ENCODE peak calls at places on chromosomes 2 and 18, in six cellular contexts. One of them, this sample, is unnamed.

GRCh38 chr2:122491011-122491410 is 735.6 kb downstream of the TSN start:
- DNase-seq in IMR-90: no peak
- DNase-seq in C1 segment of cervical spinal cord: no peak
- DNase-seq in frontal cortex: no peak
- DNase-seq in EL: no peak
- DNase-seq in effector CD4-positive, alpha-beta T cell: no peak
- DNase-seq in this sample: no peak

GRCh38 chr2:241584446-241584845 is 25.9 kb downstream of the BOK start:
- DNase-seq in IMR-90: peak
- DNase-seq in C1 segment of cervical spinal cord: no peak
- DNase-seq in frontal cortex: no peak
- DNase-seq in EL: peak
- DNase-seq in effector CD4-positive, alpha-beta T cell: no peak
- DNase-seq in this sample: peak

GRCh38 chr2:170991398-170992185 is 62.5 kb downstream of the GORASP2 start:
- DNase-seq in IMR-90: no peak
- DNase-seq in C1 segment of cervical spinal cord: no peak
- DNase-seq in frontal cortex: no peak
- DNase-seq in EL: no peak
- DNase-seq in effector CD4-positive, alpha-beta T cell: no peak
- DNase-seq in this sample: no peak

GRCh38 chr2:217643814-217644301 is 358.9 kb downstream of the TNS1 start:
- DNase-seq in IMR-90: no peak
- DNase-seq in C1 segment of cervical spinal cord: no peak
- DNase-seq in frontal cortex: no peak
- DNase-seq in EL: no peak
- DNase-seq in effector CD4-positive, alpha-beta T cell: no peak
- DNase-seq in this sample: no peak

GRCh38 chr18:78855188-78855587 is 124.4 kb upstream of the SALL3 start:
- DNase-seq in IMR-90: no peak
- DNase-seq in C1 segment of cervical spinal cord: no peak
- DNase-seq in frontal cortex: no peak
- DNase-seq in EL: no peak
- DNase-seq in effector CD4-positive, alpha-beta T cell: no peak
- DNase-seq in this sample: no peak

GRCh38 chr2:205687018-205687956 is 5.0 kb downstream of the NRP2 start:
- DNase-seq in IMR-90: no peak
- DNase-seq in C1 segment of cervical spinal cord: no peak
- DNase-seq in frontal cortex: no peak
- DNase-seq in EL: no peak
- DNase-seq in effector CD4-positive, alpha-beta T cell: no peak
- DNase-seq in this sample: no peak

GRCh38 chr2:239184968-239185903 is 215.6 kb downstream of the HDAC4 start:
- DNase-seq in IMR-90: no peak
- DNase-seq in C1 segment of cervical spinal cord: no peak
- DNase-seq in frontal cortex: no peak
- DNase-seq in EL: no peak
- DNase-seq in effector CD4-positive, alpha-beta T cell: no peak
- DNase-seq in this sample: no peak

GRCh38 chr2:128442891-128443302 is 124.2 kb upstream of the HS6ST1 start:
- DNase-seq in IMR-90: no peak
- DNase-seq in C1 segment of cervical spinal cord: no peak
- DNase-seq in frontal cortex: no peak
- DNase-seq in EL: no peak
- DNase-seq in effector CD4-positive, alpha-beta T cell: no peak
- DNase-seq in this sample: no peak

GRCh38 chr2:208057108-208057507 is 31.8 kb upstream of the PLEKHM3 start:
- DNase-seq in IMR-90: no peak
- DNase-seq in C1 segment of cervical spinal cord: no peak
- DNase-seq in frontal cortex: no peak
- DNase-seq in EL: no peak
- DNase-seq in effector CD4-positive, alpha-beta T cell: no peak
- DNase-seq in this sample: no peak

GRCh38 chr2:32064021-32064678 is 794 bp downstream of the SPAST start:
- DNase-seq in IMR-90: no peak
- DNase-seq in C1 segment of cervical spinal cord: no peak
- DNase-seq in frontal cortex: peak
- DNase-seq in EL: peak
- DNase-seq in effector CD4-positive, alpha-beta T cell: no peak
- DNase-seq in this sample: peak

GRCh38 chr2:240250985-240251847 is 110.8 kb upstream of the OTOS start:
- DNase-seq in IMR-90: peak
- DNase-seq in C1 segment of cervical spinal cord: no peak
- DNase-seq in frontal cortex: peak
- DNase-seq in EL: peak
- DNase-seq in effector CD4-positive, alpha-beta T cell: no peak
- DNase-seq in this sample: peak

GRCh38 chr2:127482031-127482430 is 44.3 kb downstream of the IWS1 start:
- DNase-seq in IMR-90: no peak
- DNase-seq in C1 segment of cervical spinal cord: no peak
- DNase-seq in frontal cortex: no peak
- DNase-seq in EL: no peak
- DNase-seq in effector CD4-positive, alpha-beta T cell: no peak
- DNase-seq in this sample: no peak

GRCh38 chr2:3285901-3286645 is 91.5 kb downstream of the EIPR1 start:
- DNase-seq in IMR-90: no peak
- DNase-seq in C1 segment of cervical spinal cord: no peak
- DNase-seq in frontal cortex: no peak
- DNase-seq in EL: no peak
- DNase-seq in effector CD4-positive, alpha-beta T cell: no peak
- DNase-seq in this sample: no peak

GRCh38 chr2:133817680-133818566 is 249.7 kb upstream of the NCKAP5 start:
- DNase-seq in IMR-90: peak
- DNase-seq in C1 segment of cervical spinal cord: no peak
- DNase-seq in frontal cortex: no peak
- DNase-seq in EL: peak
- DNase-seq in effector CD4-positive, alpha-beta T cell: no peak
- DNase-seq in this sample: peak

GRCh38 chr2:16650287-16651249 is 15.1 kb downstream of the CYRIA start:
- DNase-seq in IMR-90: peak
- DNase-seq in C1 segment of cervical spinal cord: no peak
- DNase-seq in frontal cortex: no peak
- DNase-seq in EL: no peak
- DNase-seq in effector CD4-positive, alpha-beta T cell: no peak
- DNase-seq in this sample: peak

GRCh38 chr18:48138211-48138610 is 207.8 kb upstream of the SMAD2 start:
- DNase-seq in IMR-90: no peak
- DNase-seq in C1 segment of cervical spinal cord: no peak
- DNase-seq in frontal cortex: no peak
- DNase-seq in EL: no peak
- DNase-seq in effector CD4-positive, alpha-beta T cell: no peak
- DNase-seq in this sample: no peak

GRCh38 chr2:127051780-127052067 is 55.2 kb downstream of the BIN1 start:
- DNase-seq in IMR-90: no peak
- DNase-seq in C1 segment of cervical spinal cord: no peak
- DNase-seq in frontal cortex: no peak
- DNase-seq in EL: no peak
- DNase-seq in effector CD4-positive, alpha-beta T cell: no peak
- DNase-seq in this sample: no peak

GRCh38 chr18:12317664-12318333 is 9.8 kb downstream of the TUBB6 start:
- DNase-seq in IMR-90: peak
- DNase-seq in C1 segment of cervical spinal cord: no peak
- DNase-seq in frontal cortex: no peak
- DNase-seq in EL: peak
- DNase-seq in effector CD4-positive, alpha-beta T cell: no peak
- DNase-seq in this sample: peak

GRCh38 chr2:150555957-150556356 is 68.5 kb upstream of the RND3 start:
- DNase-seq in IMR-90: no peak
- DNase-seq in C1 segment of cervical spinal cord: no peak
- DNase-seq in frontal cortex: no peak
- DNase-seq in EL: no peak
- DNase-seq in effector CD4-positive, alpha-beta T cell: no peak
- DNase-seq in this sample: no peak

GRCh38 chr18:40662898-40663437 is 1292.1 kb upstream of the PIK3C3 start:
- DNase-seq in IMR-90: no peak
- DNase-seq in C1 segment of cervical spinal cord: no peak
- DNase-seq in frontal cortex: no peak
- DNase-seq in EL: no peak
- DNase-seq in effector CD4-positive, alpha-beta T cell: no peak
- DNase-seq in this sample: no peak

GRCh38 chr2:224946911-224947310 is 95.4 kb downstream of the DOCK10 start:
- DNase-seq in IMR-90: peak
- DNase-seq in C1 segment of cervical spinal cord: no peak
- DNase-seq in frontal cortex: no peak
- DNase-seq in EL: peak
- DNase-seq in effector CD4-positive, alpha-beta T cell: peak
- DNase-seq in this sample: peak

GRCh38 chr2:191230174-191230573 is 15.0 kb upstream of the MYO1B start:
- DNase-seq in IMR-90: peak
- DNase-seq in C1 segment of cervical spinal cord: no peak
- DNase-seq in frontal cortex: no peak
- DNase-seq in EL: peak
- DNase-seq in effector CD4-positive, alpha-beta T cell: no peak
- DNase-seq in this sample: peak

GRCh38 chr2:96665083-96665569 is 22.6 kb downstream of the FER1L5 start:
- DNase-seq in IMR-90: peak
- DNase-seq in C1 segment of cervical spinal cord: no peak
- DNase-seq in frontal cortex: no peak
- DNase-seq in EL: peak
- DNase-seq in effector CD4-positive, alpha-beta T cell: no peak
- DNase-seq in this sample: peak

GRCh38 chr2:105744091-105744908 is 412 bp upstream of the NCK2 start:
- DNase-seq in IMR-90: peak
- DNase-seq in C1 segment of cervical spinal cord: no peak
- DNase-seq in frontal cortex: peak
- DNase-seq in EL: peak
- DNase-seq in effector CD4-positive, alpha-beta T cell: peak
- DNase-seq in this sample: peak

GRCh38 chr18:55586841-55587240 is 1.2 kb downstream of the TCF4 start:
- DNase-seq in IMR-90: peak
- DNase-seq in C1 segment of cervical spinal cord: no peak
- DNase-seq in frontal cortex: no peak
- DNase-seq in EL: peak
- DNase-seq in effector CD4-positive, alpha-beta T cell: no peak
- DNase-seq in this sample: peak

GRCh38 chr2:227642691-227643090 is 23.9 kb upstream of the SCYGR5 start:
- DNase-seq in IMR-90: no peak
- DNase-seq in C1 segment of cervical spinal cord: no peak
- DNase-seq in frontal cortex: no peak
- DNase-seq in EL: peak
- DNase-seq in effector CD4-positive, alpha-beta T cell: no peak
- DNase-seq in this sample: peak

GRCh38 chr2:234847364-234847635 is 104.5 kb upstream of the SH3BP4 start:
- DNase-seq in IMR-90: no peak
- DNase-seq in C1 segment of cervical spinal cord: no peak
- DNase-seq in frontal cortex: no peak
- DNase-seq in EL: no peak
- DNase-seq in effector CD4-positive, alpha-beta T cell: no peak
- DNase-seq in this sample: no peak

GRCh38 chr2:43225788-43226557 is 433 bp downstream of the ZFP36L2 start:
- DNase-seq in IMR-90: peak
- DNase-seq in C1 segment of cervical spinal cord: no peak
- DNase-seq in frontal cortex: peak
- DNase-seq in EL: peak
- DNase-seq in effector CD4-positive, alpha-beta T cell: peak
- DNase-seq in this sample: peak

GRCh38 chr2:220006152-220006551 is 378.7 kb downstream of the SLC4A3 start:
- DNase-seq in IMR-90: peak
- DNase-seq in C1 segment of cervical spinal cord: no peak
- DNase-seq in frontal cortex: no peak
- DNase-seq in EL: no peak
- DNase-seq in effector CD4-positive, alpha-beta T cell: no peak
- DNase-seq in this sample: peak

GRCh38 chr2:68200157-68200787 is 42.6 kb downstream of the PNO1 start:
- DNase-seq in IMR-90: no peak
- DNase-seq in C1 segment of cervical spinal cord: no peak
- DNase-seq in frontal cortex: no peak
- DNase-seq in EL: no peak
- DNase-seq in effector CD4-positive, alpha-beta T cell: no peak
- DNase-seq in this sample: no peak

GRCh38 chr2:215967590-215968373 is 45.6 kb downstream of the MREG start:
- DNase-seq in IMR-90: peak
- DNase-seq in C1 segment of cervical spinal cord: no peak
- DNase-seq in frontal cortex: no peak
- DNase-seq in EL: no peak
- DNase-seq in effector CD4-positive, alpha-beta T cell: no peak
- DNase-seq in this sample: no peak

GRCh38 chr2:62038980-62039771 is 133.7 kb downstream of the COMMD1 start:
- DNase-seq in IMR-90: peak
- DNase-seq in C1 segment of cervical spinal cord: no peak
- DNase-seq in frontal cortex: peak
- DNase-seq in EL: peak
- DNase-seq in effector CD4-positive, alpha-beta T cell: no peak
- DNase-seq in this sample: peak

GRCh38 chr2:41966920-41967319 is 80.9 kb upstream of the PKDCC start:
- DNase-seq in IMR-90: no peak
- DNase-seq in C1 segment of cervical spinal cord: no peak
- DNase-seq in frontal cortex: no peak
- DNase-seq in EL: no peak
- DNase-seq in effector CD4-positive, alpha-beta T cell: no peak
- DNase-seq in this sample: peak

GRCh38 chr2:86065512-86065911 is 40.2 kb downstream of the POLR1A start:
- DNase-seq in IMR-90: no peak
- DNase-seq in C1 segment of cervical spinal cord: no peak
- DNase-seq in frontal cortex: no peak
- DNase-seq in EL: peak
- DNase-seq in effector CD4-positive, alpha-beta T cell: no peak
- DNase-seq in this sample: no peak

GRCh38 chr2:206642075-206643025 is at the start of gene FAM237A:
- DNase-seq in IMR-90: peak
- DNase-seq in C1 segment of cervical spinal cord: no peak
- DNase-seq in frontal cortex: peak
- DNase-seq in EL: peak
- DNase-seq in effector CD4-positive, alpha-beta T cell: no peak
- DNase-seq in this sample: peak

GRCh38 chr18:37673196-37673595 is 107.6 kb upstream of the CELF4 start:
- DNase-seq in IMR-90: no peak
- DNase-seq in C1 segment of cervical spinal cord: no peak
- DNase-seq in frontal cortex: no peak
- DNase-seq in EL: no peak
- DNase-seq in effector CD4-positive, alpha-beta T cell: no peak
- DNase-seq in this sample: no peak